ENCODE peak calls at places on chromosomes 7 and 10, in six cellular contexts. S, Z, W, Q, X and K are unnamed samples. For H3K9me3, the result is how much of the 10 kb centered on the place peaks cover.

GRCh38 chr7:5139998-5140397 is 50.0 kb upstream of the WIPI2 start:
- DNase-seq in S (no peak), Z (peak), W (no peak), Q (peak), X (peak), K (no peak)

GRCh38 chr7:14714161-14714728 is 188.3 kb downstream of the DGKB start:
- DNase-seq in S (no peak), Z (no peak), W (no peak), Q (no peak), X (no peak), K (no peak)

GRCh38 chr7:25694690-25695089 is 457.3 kb upstream of the NFE2L3 start:
- DNase-seq in S (no peak), Z (no peak), W (no peak), Q (no peak), X (no peak), K (no peak)

GRCh38 chr7:134470864-134471263 is 12.0 kb upstream of the AKR1B1 start:
- DNase-seq in S (no peak), Z (peak), W (no peak), Q (no peak), X (no peak), K (no peak)

GRCh38 chr10:36441557-36441956 is 683.8 kb upstream of the ANKRD30A start:
- DNase-seq in S (no peak), Z (peak), W (no peak), Q (no peak), X (no peak), K (no peak)

GRCh38 chr7:31343516-31344305 is 3.2 kb upstream of the NEUROD6 start:
- DNase-seq in S (no peak), Z (no peak), W (no peak), Q (no peak), X (no peak), K (no peak)

GRCh38 chr10:33229944-33230267 is 104.6 kb downstream of the NRP1 start:
- DNase-seq in S (no peak), Z (no peak), W (no peak), Q (no peak), X (no peak), K (no peak)

GRCh38 chr10:59682986-59683937 is 26.4 kb downstream of the SLC16A9 start:
- DNase-seq in S (no peak), Z (peak), W (no peak), Q (no peak), X (no peak), K (no peak)

GRCh38 chr10:114492351-114493037 is 88.2 kb upstream of the AFAP1L2 start:
- DNase-seq in S (no peak), Z (peak), W (no peak), Q (peak), X (no peak), K (no peak)

GRCh38 chr10:75406158-75407065 is 4.8 kb upstream of the ZNF503 start:
- DNase-seq in S (no peak), Z (no peak), W (no peak), Q (no peak), X (no peak), K (no peak)

GRCh38 chr7:151987748-151988529 is 31.7 kb downstream of the GALNTL5 start:
- DNase-seq in S (no peak), Z (peak), W (no peak), Q (no peak), X (no peak), K (no peak)

GRCh38 chr10:71264345-71265200 is 52.2 kb downstream of the UNC5B start:
- DNase-seq in S (no peak), Z (peak), W (no peak), Q (no peak), X (no peak), K (peak)

GRCh38 chr7:64875258-64875657 is 27.8 kb upstream of the ZNF273 start:
- DNase-seq in S (no peak), Z (no peak), W (no peak), Q (no peak), X (no peak), K (no peak)

GRCh38 chr7:79096361-79096805 is 357.1 kb downstream of the MAGI2 start:
- DNase-seq in S (no peak), Z (peak), W (no peak), Q (no peak), X (no peak), K (no peak)

DNA sequence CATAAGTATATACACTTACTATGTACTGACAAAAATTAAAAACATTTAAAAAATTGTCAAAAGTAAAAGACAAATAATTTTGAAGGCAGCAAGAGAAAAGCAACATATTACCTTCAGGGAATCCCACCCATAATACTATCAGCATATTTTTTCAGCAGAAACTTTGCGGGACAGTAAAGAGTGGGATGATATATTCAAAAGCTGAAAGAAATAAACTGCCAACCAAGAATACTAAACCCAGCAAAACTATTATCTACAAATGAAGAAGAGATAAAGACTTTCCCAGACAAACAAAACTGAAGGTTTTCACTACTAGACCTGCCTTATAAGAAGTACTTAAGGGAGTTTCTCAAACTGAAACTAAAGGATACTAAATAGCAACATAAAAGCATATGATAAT is 257.9 kb downstream of the TCF7L2 start:
- DNase-seq in S (no peak), Z (no peak), W (no peak), Q (no peak), X (no peak), K (no peak)
- H3K9me3 ChIP-seq in S (under half), Z (under half), W (under half), Q (under half), X (under half), K (under half)

GRCh38 chr10:63553473-63553872 is 32.3 kb downstream of the REEP3 start:
- DNase-seq in S (no peak), Z (no peak), W (no peak), Q (no peak), X (no peak), K (no peak)
- H3K4me3 ChIP-seq in S (no peak), Z (no peak), W (no peak), Q (no peak), X (no peak), K (no peak)

DNA sequence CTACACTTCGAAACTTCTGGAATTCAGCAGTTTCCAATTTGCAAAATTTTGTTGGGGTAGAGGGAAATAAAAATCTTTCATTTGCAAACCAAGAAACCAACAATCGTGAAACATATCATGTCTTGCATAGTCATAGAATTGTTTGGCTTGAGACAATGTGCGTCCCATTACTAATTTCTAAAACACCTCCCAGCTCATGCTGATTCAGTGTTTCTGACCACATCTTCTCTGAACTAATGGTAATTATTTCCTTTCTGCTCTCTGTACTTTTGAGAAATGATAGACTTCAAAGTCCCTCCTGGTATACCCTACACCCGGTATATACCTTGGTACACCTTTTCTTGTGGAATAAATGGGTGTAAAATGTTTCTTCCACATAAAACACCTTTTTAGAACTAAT is 41.8 kb upstream of the TSPAN13 start:
- DNase-seq in S (no peak), Z (peak), W (no peak), Q (no peak), X (no peak), K (no peak)
- H3K27ac ChIP-seq in S (no peak), Z (no peak), W (no peak), Q (no peak), X (no peak), K (no peak)

DNA sequence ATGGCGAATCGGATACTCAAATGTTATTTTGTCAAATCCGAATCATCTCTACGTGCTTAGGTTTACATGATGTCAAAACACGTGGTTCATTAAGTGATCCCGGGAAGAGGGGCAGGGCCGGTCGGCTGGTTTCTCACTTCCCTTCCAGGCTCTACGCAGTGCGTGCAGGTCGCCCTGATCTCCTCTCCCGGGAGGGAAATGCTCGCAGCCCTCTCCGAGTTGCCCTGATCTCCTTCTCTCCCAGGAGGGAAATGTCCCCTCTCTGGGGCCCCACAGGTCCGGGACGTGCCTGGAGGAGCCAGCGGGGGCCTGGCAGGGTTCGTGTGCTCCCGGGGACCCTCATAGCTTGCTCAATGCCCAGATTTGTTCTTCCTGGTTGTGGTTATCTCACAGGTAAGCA is 202.7 kb downstream of the DNAJB6 start:
- DNase-seq in S (peak), Z (no peak), W (no peak), Q (no peak), X (no peak), K (peak)
- H3K9me3 ChIP-seq in S (under half), Z (under half), W (half or more), Q (under half), X (under half), K (under half)

GRCh38 chr10:123147635-123148413 is at the start of gene HMX2:
- DNase-seq in S (no peak), Z (no peak), W (no peak), Q (peak), X (no peak), K (peak)
- H3K4me3 ChIP-seq in S (peak), Z (no peak), W (no peak), Q (peak), X (peak), K (peak)

GRCh38 chr10:21515581-21516269 is 9.8 kb downstream of the SKIDA1 start:
- DNase-seq in S (no peak), Z (peak), W (no peak), Q (no peak), X (no peak), K (no peak)
- H3K27ac ChIP-seq in S (no peak), Z (peak), W (no peak), Q (no peak), X (no peak), K (peak)